ENCODE peak calls at places on chromosome 14, in nine cellular contexts. T, J, W, Q, H, O, A, Y and M are unnamed samples.

GRCh38 chr14:71593966-71594365 is 338.3 kb upstream of the RGS6 start:
- DNase-seq in T (no peak), J (no peak), W (no peak), Q (no peak), H (no peak), O (no peak), A (no peak), Y (no peak), M (no peak)

GRCh38 chr14:61033024-61033423 is 52.0 kb downstream of the SLC38A6 start:
- DNase-seq in T (no peak), J (no peak), W (no peak), Q (no peak), H (no peak), O (no peak), A (no peak), Y (no peak), M (no peak)

GRCh38 chr14:49134940-49135339 is 451.2 kb downstream of the RPS29 start:
- DNase-seq in T (no peak), J (no peak), W (no peak), Q (no peak), H (no peak), O (no peak), A (no peak), Y (no peak), M (no peak)

GRCh38 chr14:79972230-79972629 is 239.1 kb downstream of the DIO2 start:
- DNase-seq in T (no peak), J (no peak), W (no peak), Q (no peak), H (no peak), O (no peak), A (no peak), Y (no peak), M (no peak)

GRCh38 chr14:94697773-94698556 is 71.9 kb downstream of the GSC start:
- DNase-seq in T (no peak), J (no peak), W (no peak), Q (no peak), H (no peak), O (no peak), A (no peak), Y (no peak), M (no peak)

GRCh38 chr14:41872906-41873305 is 266.2 kb downstream of the LRFN5 start:
- DNase-seq in T (no peak), J (no peak), W (no peak), Q (no peak), H (no peak), O (no peak), A (no peak), Y (no peak), M (no peak)

GRCh38 chr14:83838221-83838620 is 1691.7 kb upstream of the FLRT2 start:
- DNase-seq in T (no peak), J (no peak), W (no peak), Q (no peak), H (no peak), O (no peak), A (no peak), Y (no peak), M (no peak)

GRCh38 chr14:101711041-101711861 is 50.3 kb upstream of the PPP2R5C start:
- DNase-seq in T (no peak), J (no peak), W (no peak), Q (no peak), H (peak), O (no peak), A (no peak), Y (no peak), M (no peak)

GRCh38 chr14:74048291-74048690 is 29.1 kb downstream of the BBOF1 start:
- DNase-seq in T (no peak), J (no peak), W (no peak), Q (no peak), H (no peak), O (no peak), A (no peak), Y (no peak), M (no peak)

GRCh38 chr14:36659822-36660735 is 1.6 kb upstream of the PAX9 start:
- DNase-seq in T (no peak), J (no peak), W (no peak), Q (no peak), H (no peak), O (no peak), A (no peak), Y (no peak), M (no peak)

GRCh38 chr14:74169906-74170305 is 69.3 kb upstream of the VSX2 start:
- DNase-seq in T (no peak), J (no peak), W (no peak), Q (no peak), H (no peak), O (no peak), A (no peak), Y (no peak), M (no peak)

GRCh38 chr14:33570717-33571058 is 380.2 kb downstream of the EGLN3 start:
- DNase-seq in T (no peak), J (no peak), W (no peak), Q (no peak), H (no peak), O (no peak), A (no peak), Y (no peak), M (no peak)

GRCh38 chr14:22555573-22556011 is 33.4 kb downstream of the DAD1 start:
- DNase-seq in T (no peak), J (no peak), W (no peak), Q (peak), H (no peak), O (no peak), A (peak), Y (no peak), M (no peak)

GRCh38 chr14:94081386-94081820 is 293 bp downstream of the IFI27L1 start:
- DNase-seq in T (no peak), J (no peak), W (no peak), Q (no peak), H (no peak), O (no peak), A (no peak), Y (no peak), M (no peak)

GRCh38 chr14:74913986-74914573 is 9.0 kb downstream of the RPS6KL1 start:
- DNase-seq in T (no peak), J (no peak), W (no peak), Q (peak), H (peak), O (peak), A (peak), Y (no peak), M (no peak)

GRCh38 chr14:104788533-104788818 is 7.1 kb downstream of the AKT1 start:
- DNase-seq in T (no peak), J (no peak), W (no peak), Q (no peak), H (no peak), O (no peak), A (no peak), Y (no peak), M (no peak)

GRCh38 chr14:90760591-90761316 is 55.5 kb downstream of the TTC7B start:
- DNase-seq in T (no peak), J (peak), W (no peak), Q (no peak), H (no peak), O (no peak), A (peak), Y (no peak), M (no peak)

GRCh38 chr14:53751650-53752049 is 205.0 kb downstream of the BMP4 start:
- DNase-seq in T (no peak), J (no peak), W (no peak), Q (no peak), H (no peak), O (no peak), A (no peak), Y (no peak), M (no peak)

GRCh38 chr14:36027354-36027753 is 149.2 kb downstream of the PTCSC3 start:
- DNase-seq in T (no peak), J (no peak), W (no peak), Q (no peak), H (no peak), O (no peak), A (no peak), Y (no peak), M (no peak)

GRCh38 chr14:60965402-60965801 is 15.5 kb downstream of the TRMT5 start:
- DNase-seq in T (peak), J (no peak), W (no peak), Q (no peak), H (no peak), O (no peak), A (no peak), Y (no peak), M (no peak)

GRCh38 chr14:76546426-76547221 is 170.7 kb downstream of the ESRRB start:
- DNase-seq in T (no peak), J (peak), W (no peak), Q (peak), H (no peak), O (no peak), A (peak), Y (no peak), M (no peak)

GRCh38 chr14:51319181-51319597 is 79.1 kb downstream of the TMX1 start:
- DNase-seq in T (no peak), J (no peak), W (no peak), Q (no peak), H (no peak), O (no peak), A (no peak), Y (no peak), M (no peak)

GRCh38 chr14:61360796-61361526 is 39.6 kb downstream of the PRKCH start:
- DNase-seq in T (no peak), J (no peak), W (no peak), Q (no peak), H (no peak), O (no peak), A (no peak), Y (no peak), M (no peak)

GRCh38 chr14:87434011-87434410 is 559.0 kb downstream of the GALC start:
- DNase-seq in T (no peak), J (no peak), W (no peak), Q (no peak), H (no peak), O (no peak), A (no peak), Y (no peak), M (no peak)

GRCh38 chr14:31174433-31174832 is 33.2 kb downstream of the HECTD1 start:
- DNase-seq in T (no peak), J (no peak), W (no peak), Q (no peak), H (no peak), O (no peak), A (no peak), Y (no peak), M (no peak)

GRCh38 chr14:33451211-33451610 is 499.7 kb downstream of the EGLN3 start:
- DNase-seq in T (no peak), J (no peak), W (no peak), Q (no peak), H (no peak), O (peak), A (no peak), Y (no peak), M (no peak)

GRCh38 chr14:34722723-34723545 is 8.5 kb upstream of the CFL2 start:
- DNase-seq in T (no peak), J (peak), W (no peak), Q (peak), H (no peak), O (peak), A (peak), Y (peak), M (no peak)

GRCh38 chr14:89624500-89625156 is 207.6 kb upstream of the FOXN3 start:
- DNase-seq in T (no peak), J (no peak), W (no peak), Q (no peak), H (no peak), O (no peak), A (no peak), Y (no peak), M (no peak)

GRCh38 chr14:37585971-37586759 is 8.9 kb downstream of the FOXA1 start:
- DNase-seq in T (no peak), J (peak), W (no peak), Q (no peak), H (no peak), O (no peak), A (no peak), Y (no peak), M (no peak)

GRCh38 chr14:103090481-103091020 is 4.0 kb upstream of the EXOC3L4 start:
- DNase-seq in T (no peak), J (no peak), W (no peak), Q (no peak), H (no peak), O (no peak), A (no peak), Y (no peak), M (no peak)

GRCh38 chr14:54182419-54183040 is 214.3 kb upstream of the CDKN3 start:
- DNase-seq in T (no peak), J (no peak), W (no peak), Q (peak), H (no peak), O (no peak), A (peak), Y (no peak), M (no peak)

GRCh38 chr14:73713804-73714655 is at the start of gene PNMA1:
- DNase-seq in T (no peak), J (peak), W (peak), Q (peak), H (peak), O (peak), A (peak), Y (peak), M (peak)